ENCODE peak calls at places on chromosomes 13 and 19, in four cellular contexts. One of them, this sample, is unnamed.

GRCh38 chr13:61247149-61247936 is 168.3 kb downstream of the PCDH20 start:
- DNase-seq in heart right ventricle: no peak
- DNase-seq in tibial artery: no peak
- DNase-seq in vagina: no peak
- DNase-seq in this sample: no peak

GRCh38 chr19:45890877-45891276 is 4.9 kb upstream of the IRF2BP1 start:
- DNase-seq in heart right ventricle: no peak
- DNase-seq in tibial artery: no peak
- DNase-seq in vagina: no peak
- DNase-seq in this sample: no peak

GRCh38 chr13:104105418-104106355 is 1039.5 kb upstream of the SLC10A2 start:
- DNase-seq in heart right ventricle: no peak
- DNase-seq in tibial artery: no peak
- DNase-seq in vagina: no peak
- DNase-seq in this sample: no peak

GRCh38 chr19:15702590-15702930 is 25.3 kb upstream of the OR10H2 start:
- DNase-seq in heart right ventricle: peak; percentile 83
- DNase-seq in tibial artery: peak; percentile 77
- DNase-seq in vagina: no peak
- DNase-seq in this sample: no peak

GRCh38 chr13:66748712-66749111 is 481.4 kb downstream of the PCDH9 start:
- DNase-seq in heart right ventricle: no peak
- DNase-seq in tibial artery: no peak
- DNase-seq in vagina: no peak
- DNase-seq in this sample: no peak

GRCh38 chr19:13014101-13014920 is 19.0 kb downstream of the NFIX start:
- DNase-seq in heart right ventricle: no peak
- DNase-seq in tibial artery: no peak
- DNase-seq in vagina: no peak
- DNase-seq in this sample: no peak

GRCh38 chr13:57724486-57725272 is 93.1 kb downstream of the PCDH17 start:
- DNase-seq in heart right ventricle: no peak
- DNase-seq in tibial artery: no peak
- DNase-seq in vagina: no peak
- DNase-seq in this sample: no peak

GRCh38 chr13:25890671-25891212 is 161.1 kb downstream of the SHISA2 start:
- DNase-seq in heart right ventricle: no peak
- DNase-seq in tibial artery: no peak
- DNase-seq in vagina: no peak
- DNase-seq in this sample: no peak

GRCh38 chr13:75149781-75150180 is 332.2 kb downstream of the TBC1D4 start:
- DNase-seq in heart right ventricle: no peak
- DNase-seq in tibial artery: no peak
- DNase-seq in vagina: no peak
- DNase-seq in this sample: no peak

GRCh38 chr13:99736541-99736940 is 235.0 kb downstream of the ZIC5 start:
- DNase-seq in heart right ventricle: no peak
- DNase-seq in tibial artery: no peak
- DNase-seq in vagina: no peak
- DNase-seq in this sample: no peak

GRCh38 chr19:3760871-3761361 is 576 bp downstream of the APBA3 start:
- DNase-seq in heart right ventricle: peak; percentile 9
- DNase-seq in tibial artery: no peak
- DNase-seq in vagina: no peak
- DNase-seq in this sample: no peak

GRCh38 chr19:42596391-42597071 is 1.8 kb upstream of the CEACAM8 start:
- DNase-seq in heart right ventricle: no peak
- DNase-seq in tibial artery: no peak
- DNase-seq in vagina: no peak
- DNase-seq in this sample: no peak

GRCh38 chr13:51552027-51552426 is 32.2 kb upstream of the WDFY2 start:
- DNase-seq in heart right ventricle: no peak
- DNase-seq in tibial artery: no peak
- DNase-seq in vagina: no peak
- DNase-seq in this sample: no peak

GRCh38 chr19:29844891-29845575 is 33.2 kb downstream of the CCNE1 start:
- DNase-seq in heart right ventricle: peak; percentile 91
- DNase-seq in tibial artery: peak; percentile 94
- DNase-seq in vagina: no peak
- DNase-seq in this sample: peak; percentile 87

GRCh38 chr19:10001899-10002298 is 8.4 kb downstream of the COL5A3 start:
- DNase-seq in heart right ventricle: peak; percentile 29
- DNase-seq in tibial artery: no peak
- DNase-seq in vagina: no peak
- DNase-seq in this sample: no peak

GRCh38 chr13:37138169-37138568 is 32.7 kb upstream of the CSNK1A1L start:
- DNase-seq in heart right ventricle: no peak
- DNase-seq in tibial artery: no peak
- DNase-seq in vagina: no peak
- DNase-seq in this sample: no peak

GRCh38 chr13:27117947-27118346 is 53.7 kb downstream of the USP12 start:
- DNase-seq in heart right ventricle: no peak
- DNase-seq in tibial artery: no peak
- DNase-seq in vagina: no peak
- DNase-seq in this sample: no peak

GRCh38 chr19:41871573-41872383 is 5.3 kb upstream of the CD79A start:
- DNase-seq in heart right ventricle: peak; percentile 37
- DNase-seq in tibial artery: no peak
- DNase-seq in vagina: no peak
- DNase-seq in this sample: no peak

GRCh38 chr19:16901491-16902175 is 12.8 kb downstream of the F2RL3 start:
- DNase-seq in heart right ventricle: no peak
- DNase-seq in tibial artery: no peak
- DNase-seq in vagina: no peak
- DNase-seq in this sample: no peak

GRCh38 chr19:1261863-1262686 is 7.1 kb upstream of the CIRBP start:
- DNase-seq in heart right ventricle: peak; percentile 64
- DNase-seq in tibial artery: peak; percentile 94
- DNase-seq in vagina: no peak
- DNase-seq in this sample: no peak

GRCh38 chr13:66353664-66354063 is 876.5 kb downstream of the PCDH9 start:
- DNase-seq in heart right ventricle: no peak
- DNase-seq in tibial artery: no peak
- DNase-seq in vagina: no peak
- DNase-seq in this sample: no peak

GRCh38 chr13:20401958-20402856 is 123.5 kb downstream of the CRYL1 start:
- DNase-seq in heart right ventricle: no peak
- DNase-seq in tibial artery: no peak
- DNase-seq in vagina: peak; percentile 95
- DNase-seq in this sample: no peak

GRCh38 chr13:42807866-42808265 is 26.5 kb downstream of the FAM216B start:
- DNase-seq in heart right ventricle: no peak
- DNase-seq in tibial artery: no peak
- DNase-seq in vagina: no peak
- DNase-seq in this sample: no peak

GRCh38 chr19:46386151-46386550 is 27.2 kb downstream of the CCDC8 start:
- DNase-seq in heart right ventricle: no peak
- DNase-seq in tibial artery: peak; percentile 61
- DNase-seq in vagina: no peak
- DNase-seq in this sample: peak; percentile 16

GRCh38 chr19:42529248-42529764 is 1.0 kb upstream of the CEACAM1 start:
- DNase-seq in heart right ventricle: peak; percentile 59
- DNase-seq in tibial artery: no peak
- DNase-seq in vagina: no peak
- DNase-seq in this sample: peak; percentile 56

GRCh38 chr13:105410602-105411001 is 1124.9 kb downstream of the EFNB2 start:
- DNase-seq in heart right ventricle: peak; percentile 49
- DNase-seq in tibial artery: no peak
- DNase-seq in vagina: no peak
- DNase-seq in this sample: peak; percentile 44

GRCh38 chr13:81929988-81930387 is 1589.1 kb upstream of the SPRY2 start:
- DNase-seq in heart right ventricle: no peak
- DNase-seq in tibial artery: no peak
- DNase-seq in vagina: no peak
- DNase-seq in this sample: no peak

GRCh38 chr19:48064509-48064908 is 20.6 kb upstream of the CABP5 start:
- DNase-seq in heart right ventricle: no peak
- DNase-seq in tibial artery: no peak
- DNase-seq in vagina: no peak
- DNase-seq in this sample: no peak

GRCh38 chr19:39494661-39495060 is 4.1 kb upstream of the DLL3 start:
- DNase-seq in heart right ventricle: no peak
- DNase-seq in tibial artery: no peak
- DNase-seq in vagina: no peak
- DNase-seq in this sample: no peak

GRCh38 chr19:7550987-7551761 is 15.7 kb downstream of the PNPLA6 start:
- DNase-seq in heart right ventricle: peak; percentile 74
- DNase-seq in tibial artery: peak; percentile 82
- DNase-seq in vagina: no peak
- DNase-seq in this sample: peak; percentile 88

GRCh38 chr13:88817560-88817959 is 1146.4 kb downstream of the SLITRK5 start:
- DNase-seq in heart right ventricle: no peak
- DNase-seq in tibial artery: no peak
- DNase-seq in vagina: no peak
- DNase-seq in this sample: no peak

GRCh38 chr13:25169951-25170553 is 2.0 kb downstream of the AMER2 start:
- DNase-seq in heart right ventricle: no peak
- DNase-seq in tibial artery: no peak
- DNase-seq in vagina: no peak
- DNase-seq in this sample: no peak

GRCh38 chr13:45731455-45731854 is 29.3 kb downstream of the CBY2 start:
- DNase-seq in heart right ventricle: no peak
- DNase-seq in tibial artery: no peak
- DNase-seq in vagina: no peak
- DNase-seq in this sample: no peak

DNA sequence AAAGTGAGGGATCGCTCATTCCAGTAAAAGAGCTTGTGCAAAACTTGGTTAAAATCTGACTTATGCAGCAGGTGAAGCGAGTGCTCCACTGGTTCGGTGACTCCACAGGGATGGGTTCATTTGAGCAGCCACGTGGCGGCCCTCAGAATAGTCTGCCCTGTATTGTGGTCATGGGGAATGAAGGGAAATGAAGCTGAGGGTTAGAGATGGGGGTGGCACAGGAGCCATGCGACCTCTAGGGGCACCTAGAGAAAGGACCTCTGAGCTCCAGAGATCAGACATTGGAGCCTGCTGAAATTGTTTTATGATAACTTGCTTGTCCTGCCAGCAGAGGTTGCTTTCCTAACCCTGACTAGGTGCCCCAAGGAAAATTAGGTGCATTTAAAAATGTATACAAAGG is 26.6 kb downstream of the CBY2 start:
- DNase-seq in heart right ventricle: no peak
- DNase-seq in tibial artery: no peak
- DNase-seq in vagina: no peak
- DNase-seq in this sample: no peak
- TF ChIP-seq CTCF in heart right ventricle: no peak
- TF ChIP-seq CTCF in tibial artery: no peak
- TF ChIP-seq CTCF in vagina: no peak
- TF ChIP-seq CTCF in this sample: no peak

GRCh38 chr19:50512112-50512998 is 1.4 kb downstream of the ASPDH start:
- DNase-seq in heart right ventricle: no peak
- DNase-seq in tibial artery: peak; percentile 64
- DNase-seq in vagina: no peak
- DNase-seq in this sample: no peak
- TF ChIP-seq CTCF in heart right ventricle: no peak
- TF ChIP-seq CTCF in tibial artery: no peak
- TF ChIP-seq CTCF in vagina: no peak
- TF ChIP-seq CTCF in this sample: no peak

GRCh38 chr13:44762946-44763345 is 186.8 kb upstream of the TSC22D1 start:
- DNase-seq in heart right ventricle: no peak
- DNase-seq in tibial artery: no peak
- DNase-seq in vagina: no peak
- DNase-seq in this sample: no peak

GRCh38 chr13:44760434-44760833 is 184.3 kb upstream of the TSC22D1 start:
- DNase-seq in heart right ventricle: no peak
- DNase-seq in tibial artery: no peak
- DNase-seq in vagina: no peak
- DNase-seq in this sample: no peak

GRCh38 chr13:44764334-44764733 is 188.2 kb upstream of the TSC22D1 start:
- DNase-seq in heart right ventricle: no peak
- DNase-seq in tibial artery: no peak
- DNase-seq in vagina: no peak
- DNase-seq in this sample: no peak

GRCh38 chr13:44765076-44765475 is 188.9 kb upstream of the TSC22D1 start:
- DNase-seq in heart right ventricle: no peak
- DNase-seq in tibial artery: no peak
- DNase-seq in vagina: no peak
- DNase-seq in this sample: no peak

DNA sequence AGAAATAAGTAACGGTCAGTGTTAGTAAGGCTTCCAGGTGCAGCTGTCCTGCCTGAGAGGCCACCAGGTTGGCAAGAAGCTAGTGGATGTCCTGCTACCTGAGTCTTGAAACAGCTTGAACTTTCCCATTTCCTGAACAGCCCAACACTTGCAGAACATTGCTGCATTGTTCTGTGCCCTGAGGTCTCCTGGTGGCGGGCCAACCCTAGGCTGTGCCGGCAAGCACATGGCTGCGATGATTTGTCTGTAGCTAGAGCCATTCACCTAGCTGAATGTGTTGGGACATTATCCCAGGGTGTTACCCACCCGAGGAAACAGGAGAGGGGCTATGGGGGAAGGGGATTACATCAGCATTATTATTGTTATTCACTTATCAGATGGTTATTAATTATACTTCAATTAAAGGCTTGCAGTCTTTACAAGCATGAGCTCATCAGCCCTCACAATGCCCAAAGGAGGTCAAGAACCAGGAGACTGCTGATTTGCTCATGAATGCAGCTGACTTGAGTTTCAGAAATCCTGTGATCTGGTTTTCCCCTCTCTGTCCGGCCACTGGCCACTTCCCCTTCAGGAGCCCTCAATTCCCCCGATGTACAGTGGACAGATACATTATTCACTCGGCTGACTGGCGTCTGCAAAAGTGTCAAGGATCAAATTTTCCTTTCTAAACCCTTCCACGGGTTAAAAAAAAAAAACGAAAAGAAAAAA is 187.6 kb upstream of the TSC22D1 start:
- DNase-seq in heart right ventricle: peak; percentile 16
- DNase-seq in tibial artery: no peak
- DNase-seq in vagina: no peak
- DNase-seq in this sample: no peak
- TF ChIP-seq CTCF in heart right ventricle: no peak
- TF ChIP-seq CTCF in tibial artery: no peak
- TF ChIP-seq CTCF in vagina: no peak
- TF ChIP-seq CTCF in this sample: no peak

GRCh38 chr19:55101261-55101660 is 16.2 kb downstream of the PPP1R12C start:
- DNase-seq in heart right ventricle: no peak
- DNase-seq in tibial artery: no peak
- DNase-seq in vagina: no peak
- DNase-seq in this sample: no peak

GRCh38 chr19:55099557-55100506 is 17.6 kb downstream of the PPP1R12C start:
- DNase-seq in heart right ventricle: peak; percentile 66
- DNase-seq in tibial artery: no peak
- DNase-seq in vagina: no peak
- DNase-seq in this sample: no peak

GRCh38 chr19:55097864-55098715 is 19.3 kb downstream of the PPP1R12C start:
- DNase-seq in heart right ventricle: no peak
- DNase-seq in tibial artery: no peak
- DNase-seq in vagina: no peak
- DNase-seq in this sample: no peak

GRCh38 chr19:55096061-55096701 is 20.5 kb downstream of the EPS8L1 start:
- DNase-seq in heart right ventricle: no peak
- DNase-seq in tibial artery: no peak
- DNase-seq in vagina: no peak
- DNase-seq in this sample: no peak

GRCh38 chr19:55098716-55099556 is 18.5 kb downstream of the PPP1R12C start:
- DNase-seq in heart right ventricle: no peak
- DNase-seq in tibial artery: no peak
- DNase-seq in vagina: no peak
- DNase-seq in this sample: no peak
- TF ChIP-seq CTCF in heart right ventricle: peak; percentile 15
- TF ChIP-seq CTCF in tibial artery: no peak
- TF ChIP-seq CTCF in vagina: no peak
- TF ChIP-seq CTCF in this sample: no peak

GRCh38 chr19:5271145-5271544 is 69.5 kb downstream of the PTPRS start:
- DNase-seq in heart right ventricle: no peak
- DNase-seq in tibial artery: no peak
- DNase-seq in vagina: no peak
- DNase-seq in this sample: no peak
- TF ChIP-seq CTCF in heart right ventricle: no peak
- TF ChIP-seq CTCF in tibial artery: no peak
- TF ChIP-seq CTCF in vagina: no peak
- TF ChIP-seq CTCF in this sample: peak; percentile 24

This sample was measured in dorsolateral prefrontal cortex.